ENCODE peak calls at places on chromosomes 2 and 18, in six cellular contexts. D is IMR-90, L is mesendoderm, Y is H9, N is neuronal stem cell, I is H1. R is an unnamed sample.

GRCh38 chr18:57837917-57838548 is 34.9 kb upstream of the ATP8B1 start:
- DNase-seq in D (peak; percentile 37), L (no peak), Y (no peak), N (no peak), I (no peak), R (no peak)

GRCh38 chr2:181680937-181681811 is 857 bp upstream of the NEUROD1 start:
- DNase-seq in D (no peak), L (no peak), Y (peak; percentile 52), N (no peak), I (peak; percentile 60), R (no peak)

GRCh38 chr2:177285892-177286715 is 21.6 kb upstream of the NFE2L2 start:
- DNase-seq in D (no peak), L (no peak), Y (no peak), N (no peak), I (no peak), R (no peak)

GRCh38 chr2:28276076-28276618 is 116.5 kb upstream of the FOSL2 start:
- DNase-seq in D (peak; percentile 100), L (peak; percentile 86), Y (no peak), N (no peak), I (no peak), R (peak; percentile 98)

GRCh38 chr2:11477994-11478393 is 12.0 kb upstream of the E2F6 start:
- DNase-seq in D (peak; percentile 85), L (peak; percentile 89), Y (peak; percentile 82), N (peak; percentile 91), I (peak; percentile 95), R (peak; percentile 83)

GRCh38 chr18:48945953-48946217 is 4.9 kb downstream of the SMAD7 start:
- DNase-seq in D (no peak), L (no peak), Y (no peak), N (no peak), I (no peak), R (no peak)

GRCh38 chr2:69744456-69744855 is 2.5 kb downstream of the ANXA4 start:
- DNase-seq in D (no peak), L (no peak), Y (no peak), N (no peak), I (no peak), R (no peak)

GRCh38 chr2:84317135-84317534 is 141.9 kb downstream of the SUCLG1 start:
- DNase-seq in D (no peak), L (no peak), Y (no peak), N (no peak), I (no peak), R (no peak)

GRCh38 chr2:201070966-201071304 is 536 bp downstream of the HYCC2 start:
- DNase-seq in D (no peak), L (peak; percentile 40), Y (no peak), N (no peak), I (no peak), R (peak; percentile 42)

GRCh38 chr2:197369946-197370325 is 59.4 kb upstream of the ANKRD44 start:
- DNase-seq in D (no peak), L (no peak), Y (no peak), N (no peak), I (no peak), R (no peak)

GRCh38 chr2:197369228-197369945 is 58.8 kb upstream of the ANKRD44 start:
- DNase-seq in D (no peak), L (no peak), Y (no peak), N (no peak), I (no peak), R (no peak)

GRCh38 chr2:197377670-197378069 is 57.2 kb downstream of the SF3B1 start:
- DNase-seq in D (no peak), L (no peak), Y (no peak), N (no peak), I (no peak), R (no peak)

GRCh38 chr2:197368412-197368811 is 57.8 kb upstream of the ANKRD44 start:
- DNase-seq in D (no peak), L (no peak), Y (no peak), N (no peak), I (no peak), R (no peak)

GRCh38 chr2:197372582-197372981 is 62.0 kb upstream of the ANKRD44 start:
- DNase-seq in D (peak; percentile 36), L (no peak), Y (no peak), N (no peak), I (no peak), R (no peak)
- H2BK15ac ChIP-seq in D (no peak overlapping the region), L (no peak overlapping the region), Y (no peak overlapping the region), N (no peak overlapping the region), I (no peak overlapping the region), R (no peak overlapping the region)

GRCh38 chr2:238817382-238817781 is 30.5 kb upstream of the TWIST2 start:
- DNase-seq in D (no peak), L (peak; percentile 12), Y (peak; percentile 31), N (no peak), I (no peak), R (no peak)

GRCh38 chr2:238818576-238818975 is 29.3 kb upstream of the TWIST2 start:
- DNase-seq in D (peak; percentile 4), L (no peak), Y (no peak), N (no peak), I (no peak), R (no peak)

GRCh38 chr2:238814815-238815214 is 33.1 kb upstream of the TWIST2 start:
- DNase-seq in D (no peak), L (no peak), Y (peak; percentile 6), N (no peak), I (no peak), R (no peak)

GRCh38 chr2:238817931-238818330 is 30.0 kb upstream of the TWIST2 start:
- DNase-seq in D (no peak), L (no peak), Y (peak; percentile 8), N (no peak), I (no peak), R (no peak)

DNA sequence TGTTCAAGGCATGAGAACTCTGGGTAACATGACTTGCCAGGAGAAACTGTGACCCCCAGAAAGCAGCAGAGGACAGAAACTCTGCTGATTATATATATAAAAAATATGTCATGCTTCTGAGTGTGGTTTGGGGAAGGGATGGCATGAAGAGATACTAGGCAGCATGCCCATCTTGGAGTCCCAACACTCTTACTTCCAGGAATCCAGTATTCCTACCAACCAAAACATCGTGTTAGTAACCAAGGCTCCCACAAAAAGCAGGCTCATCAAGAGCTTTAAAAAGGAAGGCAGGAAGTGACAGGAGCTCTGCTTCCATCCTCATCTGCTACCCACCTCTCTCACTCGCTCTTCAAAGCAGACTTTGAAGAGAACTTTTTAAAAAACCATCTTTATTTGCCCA is 31.6 kb upstream of the TWIST2 start:
- DNase-seq in D (no peak), L (no peak), Y (no peak), N (no peak), I (no peak), R (no peak)
- H2BK15ac ChIP-seq in D (no peak overlapping the region), L (no peak overlapping the region), Y (no peak overlapping the region), N (no peak overlapping the region), I (no peak overlapping the region), R (no peak overlapping the region)

DNA sequence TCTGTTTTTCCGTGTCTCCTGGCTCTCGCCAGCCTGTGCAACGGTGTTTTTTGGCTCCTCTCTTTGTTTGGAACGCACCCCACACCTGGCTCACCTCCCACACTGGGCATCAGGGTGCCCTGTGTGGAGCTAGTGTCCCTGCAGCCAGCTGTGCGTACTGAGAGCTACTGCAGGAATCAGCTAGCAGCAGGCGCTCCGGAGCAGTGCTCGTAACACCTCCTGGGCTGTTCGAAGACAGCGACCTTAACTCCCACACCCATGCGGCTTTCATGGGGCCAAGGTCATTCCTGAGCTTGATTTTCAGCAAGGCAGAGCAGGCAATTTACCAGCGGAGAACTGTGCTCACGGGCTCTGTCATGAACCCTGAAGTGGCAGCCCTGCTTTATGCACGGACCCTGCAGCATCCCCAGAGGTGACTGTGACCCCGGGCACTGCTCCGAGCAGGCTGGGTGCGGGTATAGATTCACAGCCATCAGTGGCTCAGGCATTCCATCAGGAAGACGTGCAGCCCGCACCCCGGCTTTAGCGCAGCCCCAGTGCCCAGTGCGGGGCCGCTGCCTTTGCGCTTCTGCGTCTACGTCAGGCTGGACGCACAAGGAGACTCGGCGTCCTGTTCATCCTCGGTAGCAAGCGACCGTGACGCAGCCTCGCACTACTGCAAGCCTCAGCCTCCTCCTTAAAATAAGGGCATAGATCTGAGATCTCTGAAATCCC is 58.3 kb downstream of the ADI1 start:
- DNase-seq in D (no peak), L (no peak), Y (peak; percentile 27), N (no peak), I (no peak), R (no peak)
- H2BK15ac ChIP-seq in D (no peak overlapping the region), L (no peak overlapping the region), Y (no peak overlapping the region), N (no peak overlapping the region), I (no peak overlapping the region), R (no peak overlapping the region)

GRCh38 chr18:75162467-75162866 is 46.5 kb downstream of the PTGR3 start:
- DNase-seq in D (peak; percentile 71), L (no peak), Y (no peak), N (no peak), I (no peak), R (no peak)

GRCh38 chr18:75164479-75164878 is 44.5 kb downstream of the PTGR3 start:
- DNase-seq in D (no peak), L (no peak), Y (no peak), N (no peak), I (no peak), R (no peak)

GRCh38 chr18:75162978-75163377 is 46.0 kb downstream of the PTGR3 start:
- DNase-seq in D (no peak), L (no peak), Y (no peak), N (no peak), I (no peak), R (no peak)

GRCh38 chr18:75161629-75162028 is 47.3 kb downstream of the PTGR3 start:
- DNase-seq in D (no peak), L (peak; percentile 13), Y (no peak), N (no peak), I (no peak), R (peak; percentile 16)

DNA sequence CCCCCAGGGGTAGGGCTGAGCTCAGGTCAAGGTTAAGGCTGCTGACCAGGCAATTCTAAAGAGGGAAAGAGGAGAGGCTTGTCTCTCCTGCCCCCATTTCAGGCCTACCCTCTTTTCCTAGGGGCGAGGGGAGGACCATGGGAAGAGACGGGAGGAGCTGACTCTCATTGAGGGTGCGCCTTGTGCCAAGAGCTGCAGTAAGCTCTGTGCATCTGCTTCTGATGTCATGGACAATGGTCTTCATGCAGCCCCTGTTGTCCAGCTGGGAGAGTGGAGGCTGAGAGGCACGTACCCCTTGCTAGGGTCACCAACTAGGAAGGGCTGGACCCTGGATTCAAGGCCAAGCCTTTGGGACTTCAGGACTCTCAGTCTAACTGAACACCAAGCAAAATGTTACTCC is 45.2 kb downstream of the PTGR3 start:
- DNase-seq in D (no peak), L (no peak), Y (no peak), N (no peak), I (no peak), R (no peak)
- H2BK15ac ChIP-seq in D (no peak overlapping the region), L (no peak overlapping the region), Y (no peak overlapping the region), N (no peak overlapping the region), I (no peak overlapping the region), R (no peak overlapping the region)

DNA sequence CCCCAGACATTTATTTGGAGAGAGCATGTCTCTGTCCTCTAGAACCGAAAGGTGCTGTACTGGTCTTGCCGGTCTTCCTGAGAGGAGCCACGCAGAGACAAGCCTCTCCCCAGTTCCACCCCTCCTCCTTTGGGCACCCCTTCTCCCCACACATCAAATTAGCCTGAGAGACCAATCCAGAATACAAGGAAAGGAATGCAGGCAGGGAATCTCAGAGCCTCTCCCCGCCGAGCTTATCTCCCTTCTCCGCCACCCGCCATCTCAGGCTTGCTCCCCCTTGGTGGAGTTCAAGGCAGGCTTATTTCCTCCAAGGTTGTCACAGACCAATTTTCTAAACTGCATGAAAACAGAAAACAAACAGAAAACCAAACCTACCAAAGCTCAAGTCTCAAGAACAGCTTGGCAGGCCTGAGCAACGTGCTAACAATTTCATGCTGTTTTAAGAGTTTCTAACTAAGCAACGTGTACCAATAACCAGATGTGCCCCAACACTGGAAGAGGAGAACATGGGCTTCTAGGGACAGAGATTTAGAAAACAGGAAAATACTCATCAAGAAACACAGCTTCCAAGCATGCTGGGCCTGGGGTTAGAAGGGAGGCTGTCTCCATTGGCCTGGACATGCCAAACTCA is 124.5 kb upstream of the PKDCC start:
- DNase-seq in D (no peak), L (peak; percentile 80), Y (no peak), N (no peak), I (no peak), R (no peak)
- H2BK15ac ChIP-seq in D (no peak overlapping the region), L (no peak overlapping the region), Y (no peak overlapping the region), N (no peak overlapping the region), I (no peak overlapping the region), R (no peak overlapping the region)